ENCODE peak calls at places on chromosomes 3 and 15, in nine cellular contexts. Q is AG04449; O is AG04450; V is HL-60; K is left lung; A is HFF-Myc; S is choroid plexus epithelial cell; D is CD8-positive, alpha-beta T cell; E is fibroblast of lung. G is an unnamed sample.

GRCh38 chr3:194075802-194076460 is 60.0 kb upstream of the HES1 start:
- DNase-seq in A (no peak), K (peak), E (no peak), D (no peak), S (peak), Q (no peak), O (no peak), V (no peak), G (no peak)

GRCh38 chr3:60555704-60556340 is 695.4 kb downstream of the FHIT start:
- DNase-seq in K (no peak), S (peak), Q (no peak), O (peak), A (peak), V (no peak), E (peak), D (no peak), G (peak)

GRCh38 chr3:4583441-4583840 is 90.3 kb downstream of the ITPR1 start:
- DNase-seq in A (no peak), K (no peak), E (peak), Q (no peak), D (no peak), O (peak), S (no peak), V (no peak), G (no peak)

GRCh38 chr3:44954962-44955361 is 21.0 kb downstream of the ZDHHC3 start:
- DNase-seq in A (no peak), Q (no peak), K (peak), E (peak), V (peak), D (no peak), O (no peak), S (peak), G (no peak)

GRCh38 chr3:40292637-40293036 is 16.9 kb upstream of the EIF1B start:
- DNase-seq in V (no peak), K (no peak), S (no peak), E (no peak), O (no peak), A (no peak), Q (no peak), D (no peak), G (no peak)

GRCh38 chr3:156920399-156920798 is 94.2 kb downstream of the LEKR1 start:
- DNase-seq in E (no peak), D (no peak), S (no peak), O (no peak), V (no peak), K (no peak), Q (no peak), A (no peak), G (no peak)

GRCh38 chr3:53056442-53056841 is 10.6 kb upstream of the SFMBT1 start:
- DNase-seq in A (no peak), S (peak), Q (no peak), O (no peak), K (no peak), D (no peak), E (no peak), V (no peak), G (no peak)

GRCh38 chr3:100993309-100993708 is at the start of gene ABI3BP:
- DNase-seq in S (peak), D (no peak), Q (no peak), V (no peak), K (peak), E (peak), A (peak), O (peak), G (no peak)

GRCh38 chr3:148815316-148815715 is 12.3 kb upstream of the CPB1 start:
- DNase-seq in Q (no peak), V (no peak), D (no peak), O (no peak), E (no peak), S (no peak), A (no peak), K (no peak), G (no peak)

GRCh38 chr3:148816971-148817519 is 10.6 kb upstream of the CPB1 start:
- DNase-seq in K (no peak), Q (no peak), O (no peak), S (no peak), V (no peak), A (no peak), D (no peak), E (no peak), G (no peak)

GRCh38 chr3:148816427-148816826 is 11.2 kb upstream of the CPB1 start:
- DNase-seq in Q (no peak), O (no peak), S (no peak), E (no peak), K (no peak), A (no peak), V (no peak), D (no peak), G (no peak)

GRCh38 chr3:148820885-148821284 is 6.7 kb upstream of the CPB1 start:
- DNase-seq in O (no peak), D (no peak), K (no peak), S (no peak), V (no peak), Q (no peak), A (no peak), E (no peak), G (no peak)

GRCh38 chr3:148815736-148816135 is 11.9 kb upstream of the CPB1 start:
- DNase-seq in S (no peak), E (no peak), O (no peak), D (no peak), K (no peak), A (no peak), V (no peak), Q (no peak), G (no peak)
- H3K4me3 ChIP-seq in S (no peak), E (no peak), O (no peak), D (no peak), K (no peak), A (no peak), V (no peak), Q (no peak), G (no peak)

GRCh38 chr3:70108546-70108945 is 109.0 kb downstream of the SAMMSON start:
- DNase-seq in E (no peak), S (no peak), Q (no peak), V (no peak), D (no peak), K (no peak), O (no peak), A (no peak), G (no peak)

GRCh38 chr3:70111381-70111780 is 111.8 kb downstream of the SAMMSON start:
- DNase-seq in D (no peak), K (no peak), V (no peak), E (no peak), S (no peak), A (no peak), Q (no peak), O (no peak), G (no peak)

GRCh38 chr3:70110066-70110465 is 110.5 kb downstream of the SAMMSON start:
- DNase-seq in O (no peak), D (no peak), K (no peak), E (no peak), Q (no peak), A (no peak), V (no peak), S (no peak), G (no peak)

GRCh38 chr3:70108072-70108471 is 108.5 kb downstream of the SAMMSON start:
- DNase-seq in K (no peak), A (peak), D (no peak), V (peak), O (no peak), Q (no peak), E (peak), S (peak), G (no peak)
- TF ChIP-seq CTCF in K (peak), A (peak), D (peak), V (peak), O (peak), Q (peak), E (peak), S (peak), G (peak)

DNA sequence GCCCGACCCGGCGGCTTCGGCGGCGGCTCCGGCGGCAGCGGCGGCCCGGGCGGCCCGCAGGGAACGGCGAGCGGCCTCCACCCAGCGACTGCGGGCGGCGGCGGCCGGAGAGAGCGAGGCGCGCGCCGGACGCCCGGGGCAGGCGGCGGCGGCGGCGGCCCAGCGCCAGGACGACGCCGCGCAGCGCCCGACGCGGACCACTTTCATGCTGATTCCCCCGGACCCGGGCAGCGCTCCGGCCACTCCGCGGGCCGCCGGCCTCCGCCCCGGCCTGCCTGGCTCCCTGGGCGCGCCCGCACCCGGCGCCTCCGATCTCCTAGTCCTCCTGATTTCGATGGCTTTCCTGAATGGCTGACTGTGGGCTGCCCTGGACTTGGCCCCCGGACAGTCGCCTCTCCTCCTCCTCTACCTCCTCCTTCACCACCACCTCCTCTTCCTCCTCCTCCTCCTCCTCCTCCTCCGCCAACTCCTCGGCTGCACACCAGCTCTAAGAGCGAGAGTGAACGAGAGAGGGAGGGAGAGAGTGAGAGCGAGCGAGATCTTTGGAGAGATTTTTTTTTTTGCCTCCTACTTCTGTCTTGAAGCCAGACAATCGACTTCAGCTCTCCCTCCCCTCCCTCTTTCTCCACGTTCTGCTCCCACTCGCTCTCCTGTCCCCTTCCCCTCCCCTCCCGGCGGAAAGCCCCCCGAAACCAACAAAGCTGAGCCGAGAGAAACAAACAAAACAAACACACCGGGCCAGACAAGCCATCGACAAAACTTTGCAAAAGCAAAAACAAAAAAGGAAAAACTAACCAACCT is 841 bp downstream of the NR2F2 start:
- DNase-seq in S (peak), D (no peak), V (peak), K (no peak), O (no peak), E (peak), Q (no peak), A (no peak), G (no peak)
- H3K4me3 ChIP-seq in S (peak), D (no peak), V (peak), K (peak), O (peak), E (peak), Q (peak), A (peak), G (peak)

GRCh38 chr3:125234831-125235230 is 22.3 kb upstream of the SLC12A8 start:
- DNase-seq in O (no peak), K (no peak), E (no peak), V (no peak), S (no peak), A (no peak), D (no peak), Q (no peak), G (no peak)

GRCh38 chr3:125229707-125230106 is 17.2 kb upstream of the SLC12A8 start:
- DNase-seq in Q (no peak), O (no peak), D (no peak), V (no peak), A (no peak), E (no peak), S (no peak), K (no peak), G (no peak)

GRCh38 chr3:125229168-125229567 is 16.6 kb upstream of the SLC12A8 start:
- DNase-seq in A (no peak), E (no peak), K (no peak), S (no peak), V (no peak), D (no peak), O (no peak), Q (no peak), G (no peak)

GRCh38 chr3:125231895-125232294 is 19.3 kb upstream of the SLC12A8 start:
- DNase-seq in D (no peak), S (peak), E (peak), A (no peak), O (peak), Q (no peak), K (no peak), V (no peak), G (no peak)

DNA sequence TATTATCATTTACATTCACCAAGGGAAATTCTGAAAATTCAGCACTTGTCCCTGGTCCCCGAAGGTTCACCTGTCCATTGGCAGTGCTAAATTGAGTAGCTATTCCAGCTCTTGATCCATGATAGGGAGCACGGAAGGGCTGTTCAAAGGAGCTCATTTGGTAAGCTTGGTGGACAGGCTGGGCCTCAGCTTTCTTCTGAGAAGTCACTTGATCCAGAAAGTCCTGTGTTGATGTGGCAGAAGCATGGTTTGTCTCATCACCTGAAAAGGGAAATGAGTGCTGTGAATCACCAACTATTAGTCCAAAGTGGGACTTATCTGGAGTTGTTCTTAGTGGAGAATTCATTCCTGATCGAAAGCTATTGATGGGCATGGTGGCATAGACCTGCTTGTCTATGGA is 19.8 kb upstream of the SLC12A8 start:
- DNase-seq in D (no peak), S (no peak), Q (no peak), O (no peak), A (no peak), V (no peak), E (no peak), K (no peak), G (no peak)
- TF ChIP-seq CTCF in D (no peak), S (no peak), Q (no peak), O (no peak), A (no peak), V (no peak), E (no peak), K (no peak), G (no peak)

DNA sequence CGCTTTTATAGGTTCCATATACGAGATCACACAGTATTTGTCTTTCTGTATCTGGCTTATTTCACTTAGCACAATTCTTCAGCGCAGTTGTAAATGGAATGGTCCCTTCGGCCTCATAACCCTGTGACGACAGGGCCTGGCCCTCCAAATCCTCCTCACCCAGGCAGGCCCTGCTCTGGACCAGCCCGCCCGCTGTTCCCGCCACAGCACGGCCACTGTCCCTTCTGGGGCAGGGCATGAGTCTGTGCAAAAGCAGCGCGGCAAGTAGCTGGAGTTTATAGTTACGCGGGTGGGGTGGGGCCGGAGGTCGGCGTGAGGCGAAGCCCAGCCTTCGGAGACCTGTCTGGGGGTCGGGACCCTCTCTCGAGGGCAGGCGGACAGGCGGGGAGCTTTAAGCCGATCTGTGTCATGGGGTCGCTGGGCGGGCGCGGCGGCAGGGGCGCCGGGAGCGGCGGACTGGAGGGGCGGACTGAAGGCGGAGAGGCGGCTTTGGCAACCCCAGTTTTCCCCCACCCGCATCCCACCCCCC is 543 bp downstream of the ARPIN start:
- DNase-seq in Q (no peak), D (no peak), K (peak), V (no peak), S (peak), A (no peak), O (no peak), E (peak), G (no peak)
- H3K4me3 ChIP-seq in Q (peak), D (no peak), K (peak), V (no peak), S (peak), A (peak), O (peak), E (peak), G (peak)